ENCODE peak calls at places on chromosome 4, in five cellular contexts. N is bronchial epithelial cell, K is PC-3, G is AG04450, Y is stomach. I is an unnamed sample.

GRCh38 chr4:100016191-100016590 is 66.1 kb upstream of the H2AZ1 start:
- DNase-seq in N (no peak), K (peak), G (peak), Y (no peak), I (no peak)

GRCh38 chr4:170202721-170203120 is 113.0 kb upstream of the AADAT start:
- DNase-seq in N (no peak), K (no peak), G (no peak), Y (no peak), I (no peak)

GRCh38 chr4:140096921-140097320 is 57.1 kb downstream of the MAML3 start:
- DNase-seq in N (no peak), K (no peak), G (no peak), Y (no peak), I (no peak)

GRCh38 chr4:8347660-8348059 is 78.1 kb downstream of the HTRA3 start:
- DNase-seq in N (no peak), K (no peak), G (no peak), Y (peak), I (no peak)

GRCh38 chr4:72463724-72464123 is 105.3 kb downstream of the ADAMTS3 start:
- DNase-seq in N (no peak), K (no peak), G (no peak), Y (no peak), I (no peak)

GRCh38 chr4:26441771-26442170 is 48.5 kb downstream of the CCKAR start:
- DNase-seq in N (no peak), K (no peak), G (no peak), Y (no peak), I (no peak)

GRCh38 chr4:179307297-179308136 is 1865.3 kb upstream of the AGA start:
- DNase-seq in N (peak), K (peak), G (peak), Y (no peak), I (peak)

GRCh38 chr4:8315343-8316250 is 46.0 kb downstream of the HTRA3 start:
- DNase-seq in N (peak), K (peak), G (peak), Y (peak), I (peak)

GRCh38 chr4:41207330-41207831 is 7.0 kb downstream of the APBB2 start:
- DNase-seq in N (no peak), K (no peak), G (no peak), Y (no peak), I (peak)

GRCh38 chr4:80922951-80923350 is 107.6 kb upstream of the BMP3 start:
- DNase-seq in N (no peak), K (no peak), G (no peak), Y (no peak), I (no peak)

GRCh38 chr4:128385683-128386304 is 98.2 kb upstream of the PGRMC2 start:
- DNase-seq in N (peak), K (peak), G (no peak), Y (no peak), I (peak)
- TF ChIP-seq CTCF in N (peak), K (peak), G (peak), Y (no peak), I (no peak)

GRCh38 chr4:76733380-76733779 is 164.6 kb downstream of the SOWAHB start:
- DNase-seq in N (peak), K (peak), G (no peak), Y (peak), I (peak)
- TF ChIP-seq CTCF in N (peak), K (peak), G (peak), Y (peak), I (peak)

DNA sequence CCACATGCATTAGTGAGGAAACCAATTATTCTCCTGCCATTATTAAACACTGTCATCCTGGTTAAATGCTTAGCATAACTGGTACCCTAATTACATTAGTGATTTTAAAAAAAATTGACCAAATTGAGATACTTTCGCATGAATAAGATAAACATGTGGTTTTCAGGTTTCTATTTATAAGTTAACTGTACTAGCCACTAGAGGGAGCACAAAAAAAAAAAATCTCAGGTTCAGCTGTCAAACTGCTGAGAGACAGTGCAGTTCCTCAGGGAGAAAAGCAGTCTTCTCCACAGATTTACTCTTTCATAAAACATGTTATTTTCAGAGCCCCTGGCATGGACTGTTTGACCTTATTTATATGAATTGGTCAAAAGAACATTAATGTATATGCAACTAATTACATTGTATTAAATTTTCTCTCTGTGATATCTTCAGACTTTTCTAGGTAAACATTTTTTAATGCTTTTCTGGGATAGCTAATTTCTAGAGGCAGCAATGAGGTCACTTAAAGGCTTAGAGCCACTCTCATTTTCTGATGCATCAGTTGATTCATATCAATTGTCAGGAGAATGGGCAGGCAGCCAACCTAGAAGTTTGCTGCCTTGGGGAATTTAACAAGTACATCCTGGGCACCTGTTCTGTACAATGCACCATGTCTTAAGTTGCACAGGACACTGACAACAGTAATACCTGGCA is 167.5 kb downstream of the CDS1 start:
- DNase-seq in N (peak), K (peak), G (peak), Y (no peak), I (peak)
- TF ChIP-seq CTCF in N (peak), K (peak), G (peak), Y (peak), I (peak)

GRCh38 chr4:336099-336892 is 1.3 kb upstream of the ZNF141 start:
- DNase-seq in N (no peak), K (no peak), G (no peak), Y (no peak), I (no peak)

GRCh38 chr4:338759-339097 is 1.1 kb downstream of the ZNF141 start:
- DNase-seq in N (no peak), K (no peak), G (no peak), Y (no peak), I (no peak)

GRCh38 chr4:337932-338758 is 531 bp downstream of the ZNF141 start:
- DNase-seq in N (no peak), K (no peak), G (no peak), Y (peak), I (peak)

GRCh38 chr4:336893-337142 is 796 bp upstream of the ZNF141 start:
- DNase-seq in N (no peak), K (peak), G (no peak), Y (no peak), I (no peak)

GRCh38 chr4:337143-337931 is at the start of gene ZNF141:
- DNase-seq in N (peak), K (peak), G (peak), Y (peak), I (peak)
- TF ChIP-seq CTCF in N (no peak), K (no peak), G (no peak), Y (no peak), I (no peak)

GRCh38 chr4:161696957-161697356 is 466.8 kb downstream of the FSTL5 start:
- DNase-seq in N (peak), K (peak), G (no peak), Y (no peak), I (no peak)

GRCh38 chr4:161704653-161705052 is 459.1 kb downstream of the FSTL5 start:
- DNase-seq in N (no peak), K (no peak), G (no peak), Y (no peak), I (no peak)

GRCh38 chr4:161704040-161704439 is 459.8 kb downstream of the FSTL5 start:
- DNase-seq in N (no peak), K (no peak), G (no peak), Y (no peak), I (no peak)

DNA sequence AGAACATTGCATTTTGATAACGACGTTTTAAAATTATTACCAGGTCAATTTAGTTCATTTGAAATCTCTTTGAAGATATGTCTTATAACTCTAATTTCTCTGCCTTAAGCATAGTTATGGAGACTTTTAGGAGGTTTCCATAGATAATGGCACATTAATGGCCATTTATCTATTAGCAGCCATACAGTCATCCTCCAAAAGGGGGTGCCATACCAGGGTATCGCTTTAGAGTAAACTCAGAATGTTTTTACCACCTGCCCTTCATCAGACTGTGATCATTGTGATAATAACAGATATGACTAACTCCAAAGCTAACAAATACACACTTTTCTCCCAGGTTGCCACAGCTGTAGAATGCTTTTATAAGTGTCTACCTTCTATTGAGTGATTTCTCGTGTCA is 461.5 kb downstream of the FSTL5 start:
- DNase-seq in N (no peak), K (peak), G (no peak), Y (no peak), I (no peak)
- TF ChIP-seq CTCF in N (no peak), K (peak), G (peak), Y (no peak), I (no peak)

GRCh38 chr4:152050098-152050497 is 289.3 kb upstream of the GATB start:
- DNase-seq in N (no peak), K (no peak), G (no peak), Y (no peak), I (no peak)

GRCh38 chr4:152045781-152046571 is 285.2 kb upstream of the GATB start:
- DNase-seq in N (peak), K (no peak), G (no peak), Y (peak), I (no peak)

GRCh38 chr4:152044341-152044740 is 283.5 kb upstream of the GATB start:
- DNase-seq in N (no peak), K (peak), G (no peak), Y (no peak), I (no peak)

GRCh38 chr4:152045397-152045780 is 284.6 kb upstream of the GATB start:
- DNase-seq in N (no peak), K (no peak), G (no peak), Y (no peak), I (no peak)

GRCh38 chr4:152047451-152047850 is 286.6 kb upstream of the GATB start:
- DNase-seq in N (no peak), K (no peak), G (no peak), Y (no peak), I (no peak)
- TF ChIP-seq CTCF in N (no peak), K (no peak), G (no peak), Y (no peak), I (no peak)

GRCh38 chr4:147837435-147837834 is 105.5 kb downstream of the ARHGAP10 start:
- DNase-seq in N (no peak), K (peak), G (no peak), Y (no peak), I (peak)
- TF ChIP-seq CTCF in N (peak), K (peak), G (peak), Y (peak), I (peak)